ENCODE peak calls at places on chromosomes 3 and 15, in eight cellular contexts. X is BJ; Q is H54; F is amygdala; V is anterior cingulate cortex; W is activated T-cell treated with anti-CD3 and anti-CD28 coated beads, Interleukin-2, amount 50 U/mL, for 48 hours; H is HTR-8/SVneo; U is NCI-H187. O is an unnamed sample.
A peak's percentile ranks its signal among the peaks of the same experiment; 100 is the strongest.

GRCh38 chr15:88747626-88748025 is 55.6 kb upstream of the ACAN start:
- DNase-seq in X (no peak), Q (no peak), F (no peak), V (no peak), W (no peak), H (no peak), U (no peak), O (no peak)

GRCh38 chr15:63015618-63016017 is 26.9 kb upstream of the TPM1 start:
- DNase-seq in X (no peak), Q (peak; percentile 45), F (no peak), V (no peak), W (no peak), H (peak; percentile 46), U (no peak), O (no peak)

GRCh38 chr3:188034989-188035388 is 119.0 kb upstream of the LPP start:
- DNase-seq in X (no peak), Q (no peak), F (no peak), V (no peak), W (no peak), H (no peak), U (no peak), O (no peak)

GRCh38 chr15:41562784-41563198 is 3.8 kb downstream of the TYRO3 start:
- DNase-seq in X (no peak), Q (no peak), F (peak; percentile 44), V (no peak), W (no peak), H (no peak), U (no peak), O (peak; percentile 69)

GRCh38 chr15:66737243-66738010 is 35.4 kb downstream of the SMAD6 start:
- DNase-seq in X (no peak), Q (no peak), F (no peak), V (no peak), W (no peak), H (no peak), U (no peak), O (no peak)

GRCh38 chr3:100040846-100041245 is 73.5 kb downstream of the FILIP1L start:
- DNase-seq in X (no peak), Q (no peak), F (no peak), V (no peak), W (no peak), H (no peak), U (no peak), O (no peak)

GRCh38 chr15:33735637-33736247 is 232.6 kb upstream of the CHRM5 start:
- DNase-seq in X (no peak), Q (no peak), F (no peak), V (peak; percentile 4), W (no peak), H (peak; percentile 20), U (no peak), O (peak; percentile 22)

GRCh38 chr3:15797600-15798303 is at the start of gene ANKRD28:
- DNase-seq in X (peak; percentile 97), Q (no peak), F (no peak), V (no peak), W (no peak), H (peak; percentile 37), U (no peak), O (no peak)

GRCh38 chr15:75062706-75063105 is 39.3 kb downstream of the PPCDC start:
- DNase-seq in X (no peak), Q (no peak), F (no peak), V (no peak), W (no peak), H (no peak), U (no peak), O (no peak)

GRCh38 chr3:126417461-126418255 is 22.9 kb downstream of the CFAP100 start:
- DNase-seq in X (no peak), Q (no peak), F (no peak), V (no peak), W (no peak), H (no peak), U (no peak), O (peak; percentile 10)

GRCh38 chr15:95567686-95568085 is 762.8 kb upstream of the NR2F2 start:
- DNase-seq in X (peak; percentile 62), Q (no peak), F (no peak), V (no peak), W (no peak), H (no peak), U (no peak), O (no peak)

GRCh38 chr3:124832782-124833709 is 54.1 kb downstream of the ITGB5 start:
- DNase-seq in X (peak; percentile 81), Q (no peak), F (no peak), V (no peak), W (no peak), H (peak; percentile 48), U (no peak), O (no peak)

GRCh38 chr3:129829640-129830039 is 63.9 kb downstream of the TMCC1 start:
- DNase-seq in X (peak; percentile 93), Q (peak; percentile 39), F (no peak), V (peak; percentile 18), W (no peak), H (peak; percentile 64), U (no peak), O (peak; percentile 74)

GRCh38 chr3:195221015-195221853 is 49.7 kb downstream of the XXYLT1 start:
- DNase-seq in X (no peak), Q (no peak), F (peak; percentile 38), V (no peak), W (no peak), H (no peak), U (no peak), O (peak; percentile 55)

GRCh38 chr3:162437480-162437879 is 940.9 kb downstream of the OTOL1 start:
- DNase-seq in X (no peak), Q (no peak), F (no peak), V (no peak), W (no peak), H (no peak), U (no peak), O (no peak)

GRCh38 chr3:176697284-176697889 is 499.9 kb downstream of the TBL1XR1 start:
- DNase-seq in X (no peak), Q (no peak), F (no peak), V (no peak), W (no peak), H (no peak), U (no peak), O (no peak)

GRCh38 chr3:194235160-194235559 is 99.2 kb downstream of the HES1 start:
- DNase-seq in X (no peak), Q (no peak), F (no peak), V (no peak), W (no peak), H (no peak), U (no peak), O (no peak)

GRCh38 chr15:32096211-32096610 is 65.9 kb downstream of the CHRNA7 start:
- DNase-seq in X (no peak), Q (no peak), F (no peak), V (no peak), W (no peak), H (no peak), U (no peak), O (no peak)

GRCh38 chr3:158430968-158431367 is 140.0 kb upstream of the MLF1 start:
- DNase-seq in X (no peak), Q (no peak), F (no peak), V (no peak), W (no peak), H (no peak), U (no peak), O (no peak)

GRCh38 chr15:70526221-70526973 is 237.0 kb downstream of the UACA start:
- DNase-seq in X (peak; percentile 73), Q (peak; percentile 15), F (no peak), V (no peak), W (peak; percentile 22), H (peak; percentile 92), U (peak; percentile 56), O (no peak)

GRCh38 chr15:62607643-62608042 is 434.9 kb upstream of the TPM1 start:
- DNase-seq in X (no peak), Q (no peak), F (no peak), V (no peak), W (no peak), H (no peak), U (no peak), O (no peak)

GRCh38 chr15:89179966-89180875 is 41.2 kb downstream of the RLBP1 start:
- DNase-seq in X (peak; percentile 12), Q (no peak), F (no peak), V (no peak), W (peak; percentile 55), H (no peak), U (no peak), O (no peak)

GRCh38 chr15:47331796-47332480 is 385.4 kb upstream of the SEMA6D start:
- DNase-seq in X (peak; percentile 41), Q (no peak), F (no peak), V (no peak), W (no peak), H (no peak), U (no peak), O (no peak)

GRCh38 chr15:40743921-40744809 is 10.9 kb downstream of the RMDN3 start:
- DNase-seq in X (no peak), Q (peak; percentile 45), F (no peak), V (no peak), W (peak; percentile 75), H (no peak), U (no peak), O (no peak)

GRCh38 chr15:25481208-25481862 is 42.5 kb upstream of the UBE3A start:
- DNase-seq in X (no peak), Q (no peak), F (peak; percentile 14), V (no peak), W (no peak), H (no peak), U (peak; percentile 6), O (peak; percentile 82)

GRCh38 chr3:160720123-160720746 is 35.8 kb upstream of the PPM1L start:
- DNase-seq in X (no peak), Q (no peak), F (no peak), V (no peak), W (no peak), H (no peak), U (no peak), O (no peak)

GRCh38 chr3:64716110-64716509 is 28.3 kb upstream of the ADAMTS9 start:
- DNase-seq in X (no peak), Q (no peak), F (no peak), V (no peak), W (no peak), H (no peak), U (no peak), O (no peak)

GRCh38 chr3:188166471-188166870 is 12.5 kb downstream of the LPP start:
- DNase-seq in X (no peak), Q (no peak), F (no peak), V (no peak), W (no peak), H (no peak), U (no peak), O (no peak)

GRCh38 chr3:193742628-193743027 is 149.6 kb downstream of the OPA1 start:
- DNase-seq in X (no peak), Q (no peak), F (no peak), V (no peak), W (no peak), H (no peak), U (no peak), O (no peak)

GRCh38 chr3:143348486-143349327 is 229.1 kb downstream of the CHST2 start:
- DNase-seq in X (no peak), Q (no peak), F (no peak), V (no peak), W (no peak), H (no peak), U (no peak), O (no peak)

GRCh38 chr3:149659173-149659468 is 1.3 kb upstream of the WWTR1 start:
- DNase-seq in X (no peak), Q (no peak), F (no peak), V (no peak), W (no peak), H (no peak), U (no peak), O (no peak)

GRCh38 chr15:83545803-83546534 is 98.8 kb downstream of the SH3GL3 start:
- DNase-seq in X (no peak), Q (no peak), F (no peak), V (no peak), W (no peak), H (no peak), U (no peak), O (no peak)

GRCh38 chr3:52237006-52237658 is 1.8 kb downstream of the TWF2 start:
- DNase-seq in X (no peak), Q (no peak), F (no peak), V (no peak), W (no peak), H (no peak), U (no peak), O (no peak)

GRCh38 chr3:53224026-53224425 is 31.8 kb downstream of the TKT start:
- DNase-seq in X (no peak), Q (no peak), F (no peak), V (no peak), W (no peak), H (no peak), U (no peak), O (no peak)